ENCODE peak calls at places on chromosomes 1 and 21, in four cellular contexts. Q is GM23338, J is prostate gland, D is A549. T is an unnamed sample. For H3K4me1, the result is how much of the 10 kb centered on the place peaks cover.

GRCh38 chr1:204301171-204301957 is 58.4 kb downstream of the PLEKHA6 start:
- DNase-seq in Q (no peak), J (peak), D (no peak), T (no peak)

GRCh38 chr1:112674440-112674985 is at the start of gene MOV10:
- DNase-seq in Q (peak), D (peak), J (peak), T (peak)

GRCh38 chr1:210232524-210233215 is at the start of gene SERTAD4:
- DNase-seq in J (peak), D (peak), Q (peak), T (no peak)

GRCh38 chr21:26320541-26320940 is 150.0 kb upstream of the APP start:
- DNase-seq in D (no peak), Q (no peak), J (no peak), T (no peak)

GRCh38 chr1:245060684-245061374 is 94.0 kb upstream of the KIF26B start:
- DNase-seq in Q (no peak), J (no peak), D (no peak), T (no peak)

GRCh38 chr1:193310569-193310968 is 124.2 kb upstream of the B3GALT2 start:
- DNase-seq in D (no peak), J (peak), Q (no peak), T (no peak)

GRCh38 chr1:215844777-215845176 is 277.7 kb downstream of the KCTD3 start:
- DNase-seq in J (no peak), D (no peak), Q (no peak), T (no peak)

GRCh38 chr1:36778773-36779172 is 255.5 kb downstream of the GRIK3 start:
- DNase-seq in D (no peak), Q (no peak), J (no peak), T (no peak)

GRCh38 chr1:22971161-22972062 is 1.3 kb downstream of the LACTBL1 start:
- DNase-seq in J (no peak), D (no peak), Q (peak), T (no peak)

GRCh38 chr1:206933333-206933945 is 11.7 kb upstream of the FCMR start:
- DNase-seq in J (no peak), D (peak), Q (peak), T (peak)

GRCh38 chr1:206067486-206068302 is 14.7 kb downstream of the RHEX start:
- DNase-seq in Q (no peak), J (no peak), D (no peak), T (no peak)

GRCh38 chr1:248820041-248820585 is 5.6 kb downstream of the SH3BP5L start:
- DNase-seq in D (no peak), J (no peak), Q (no peak), T (no peak)

GRCh38 chr1:204448321-204448964 is 36.8 kb upstream of the PPP1R15B start:
- DNase-seq in J (no peak), D (peak), Q (no peak), T (no peak)

GRCh38 chr1:41805771-41806471 is 112.8 kb downstream of the HIVEP3 start:
- DNase-seq in J (no peak), Q (no peak), D (no peak), T (no peak)
- H3K4me1 ChIP-seq in J (under half), Q (under half), D (under half), T (half or more)

GRCh38 chr1:6463120-6463412 is 2.9 kb downstream of the TNFRSF25 start:
- DNase-seq in D (no peak), J (no peak), Q (no peak), T (no peak)

GRCh38 chr1:6464514-6464836 is 1.5 kb downstream of the TNFRSF25 start:
- DNase-seq in Q (no peak), D (no peak), J (no peak), T (no peak)

GRCh38 chr1:6461538-6462411 is 4.2 kb downstream of the TNFRSF25 start:
- DNase-seq in D (no peak), Q (no peak), J (no peak), T (no peak)

GRCh38 chr1:6461237-6461530 is 4.8 kb downstream of the TNFRSF25 start:
- DNase-seq in J (no peak), Q (no peak), D (no peak), T (no peak)

DNA sequence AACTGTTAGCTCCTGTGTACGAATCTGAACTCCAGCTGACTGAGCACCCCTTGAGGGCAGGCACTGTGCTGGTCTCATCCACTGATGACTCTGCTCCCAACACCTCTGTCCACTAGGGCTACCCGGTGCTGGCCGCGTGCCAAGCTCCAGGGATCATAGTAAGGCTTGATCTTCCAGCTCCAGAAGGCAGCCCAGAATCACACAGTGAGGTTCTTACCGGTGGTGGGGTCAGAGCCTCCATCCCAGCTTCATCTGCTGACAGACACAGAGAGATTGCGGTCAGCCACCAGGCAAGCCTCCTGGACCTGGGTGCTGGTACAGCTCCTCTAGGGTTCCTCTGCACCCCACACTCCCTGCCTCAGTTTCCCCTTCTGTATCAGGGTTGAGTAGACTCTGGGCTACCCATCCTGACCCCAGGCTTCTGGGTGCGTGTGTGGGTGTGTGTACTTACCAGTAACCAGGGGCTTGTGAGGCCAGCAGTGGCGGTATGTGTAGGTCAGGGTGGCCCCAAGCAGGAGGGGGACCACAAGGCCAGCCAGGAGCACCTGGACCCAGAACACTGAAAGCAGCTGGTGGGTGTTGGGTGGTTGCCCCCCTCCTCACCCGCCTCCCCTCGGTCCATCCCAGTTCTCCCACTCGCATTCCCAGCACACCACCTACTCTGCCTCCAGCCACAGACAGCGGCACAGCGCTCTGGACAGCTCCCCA is 3.4 kb downstream of the TNFRSF25 start:
- DNase-seq in Q (no peak), J (no peak), D (no peak), T (no peak)
- H3K4me3 ChIP-seq in Q (no peak), J (no peak), D (no peak), T (no peak)

GRCh38 chr1:25608488-25609178 is 8.0 kb upstream of the MAN1C1 start:
- DNase-seq in Q (peak), J (peak), D (peak), T (peak)
- H3K27ac ChIP-seq in Q (no peak), J (no peak), D (no peak), T (peak)

GRCh38 chr1:25821630-25822091 is 1.9 kb downstream of the MTFR1L start:
- DNase-seq in J (no peak), D (no peak), Q (no peak), T (no peak)
- H3K4me1 ChIP-seq in J (under half), D (under half), Q (under half), T (under half)